ENCODE peak calls at places on chromosomes 3 and 15, in nine cellular contexts. One of them, this sample, is unnamed.

GRCh38 chr3:141115752-141116541 is 64.8 kb downstream of the SPSB4 start:
- DNase-seq in left lung: no peak
- DNase-seq in aorta: no peak
- DNase-seq in endodermal cell: no peak
- DNase-seq in breast epithelium: no peak
- DNase-seq in DND-41: no peak
- DNase-seq in BE2C: no peak
- DNase-seq in body of pancreas: no peak
- DNase-seq in MM.1S: no peak
- DNase-seq in this sample: no peak

GRCh38 chr15:62958528-62958927 is 84.0 kb upstream of the TPM1 start:
- DNase-seq in left lung: no peak
- DNase-seq in aorta: no peak
- DNase-seq in endodermal cell: no peak
- DNase-seq in breast epithelium: no peak
- DNase-seq in DND-41: no peak
- DNase-seq in BE2C: no peak
- DNase-seq in body of pancreas: peak; percentile 71
- DNase-seq in MM.1S: no peak
- DNase-seq in this sample: no peak

GRCh38 chr3:85758442-85758841 is 799.7 kb downstream of the CADM2 start:
- DNase-seq in left lung: no peak
- DNase-seq in aorta: no peak
- DNase-seq in endodermal cell: no peak
- DNase-seq in breast epithelium: no peak
- DNase-seq in DND-41: no peak
- DNase-seq in BE2C: no peak
- DNase-seq in body of pancreas: no peak
- DNase-seq in MM.1S: no peak
- DNase-seq in this sample: no peak

GRCh38 chr15:58742424-58743160 is 6.9 kb downstream of the ADAM10 start:
- DNase-seq in left lung: no peak
- DNase-seq in aorta: no peak
- DNase-seq in endodermal cell: no peak
- DNase-seq in breast epithelium: no peak
- DNase-seq in DND-41: no peak
- DNase-seq in BE2C: no peak
- DNase-seq in body of pancreas: no peak
- DNase-seq in MM.1S: no peak
- DNase-seq in this sample: no peak

GRCh38 chr3:138049157-138049919 is 39.4 kb downstream of the CLDN18 start:
- DNase-seq in left lung: no peak
- DNase-seq in aorta: no peak
- DNase-seq in endodermal cell: peak; percentile 79
- DNase-seq in breast epithelium: no peak
- DNase-seq in DND-41: no peak
- DNase-seq in BE2C: no peak
- DNase-seq in body of pancreas: no peak
- DNase-seq in MM.1S: no peak
- DNase-seq in this sample: no peak

GRCh38 chr15:79535536-79535935 is 103.4 kb downstream of the MINAR1 start:
- DNase-seq in left lung: no peak
- DNase-seq in aorta: no peak
- DNase-seq in endodermal cell: no peak
- DNase-seq in breast epithelium: no peak
- DNase-seq in DND-41: no peak
- DNase-seq in BE2C: no peak
- DNase-seq in body of pancreas: no peak
- DNase-seq in MM.1S: no peak
- DNase-seq in this sample: no peak

GRCh38 chr15:71109130-71109529 is 6.1 kb upstream of the THSD4 start:
- DNase-seq in left lung: no peak
- DNase-seq in aorta: no peak
- DNase-seq in endodermal cell: no peak
- DNase-seq in breast epithelium: no peak
- DNase-seq in DND-41: no peak
- DNase-seq in BE2C: no peak
- DNase-seq in body of pancreas: no peak
- DNase-seq in MM.1S: no peak
- DNase-seq in this sample: no peak

GRCh38 chr3:121545049-121545563 is 682 bp downstream of the POLQ start:
- DNase-seq in left lung: no peak
- DNase-seq in aorta: no peak
- DNase-seq in endodermal cell: no peak
- DNase-seq in breast epithelium: no peak
- DNase-seq in DND-41: no peak
- DNase-seq in BE2C: no peak
- DNase-seq in body of pancreas: no peak
- DNase-seq in MM.1S: peak; percentile 18
- DNase-seq in this sample: no peak

GRCh38 chr15:95596487-95596886 is 734.0 kb upstream of the NR2F2 start:
- DNase-seq in left lung: no peak
- DNase-seq in aorta: no peak
- DNase-seq in endodermal cell: peak; percentile 76
- DNase-seq in breast epithelium: no peak
- DNase-seq in DND-41: no peak
- DNase-seq in BE2C: no peak
- DNase-seq in body of pancreas: no peak
- DNase-seq in MM.1S: no peak
- DNase-seq in this sample: no peak

GRCh38 chr3:161263057-161263456 is 41.9 kb downstream of the NMD3 start:
- DNase-seq in left lung: no peak
- DNase-seq in aorta: no peak
- DNase-seq in endodermal cell: no peak
- DNase-seq in breast epithelium: no peak
- DNase-seq in DND-41: no peak
- DNase-seq in BE2C: no peak
- DNase-seq in body of pancreas: no peak
- DNase-seq in MM.1S: no peak
- DNase-seq in this sample: no peak

GRCh38 chr3:15805756-15806266 is 8.0 kb upstream of the ANKRD28 start:
- DNase-seq in left lung: no peak
- DNase-seq in aorta: no peak
- DNase-seq in endodermal cell: no peak
- DNase-seq in breast epithelium: no peak
- DNase-seq in DND-41: no peak
- DNase-seq in BE2C: no peak
- DNase-seq in body of pancreas: no peak
- DNase-seq in MM.1S: peak; percentile 85
- DNase-seq in this sample: no peak

GRCh38 chr3:196634851-196635250 is 4.6 kb upstream of the NRROS start:
- DNase-seq in left lung: no peak
- DNase-seq in aorta: no peak
- DNase-seq in endodermal cell: peak; percentile 46
- DNase-seq in breast epithelium: no peak
- DNase-seq in DND-41: peak; percentile 79
- DNase-seq in BE2C: no peak
- DNase-seq in body of pancreas: no peak
- DNase-seq in MM.1S: no peak
- DNase-seq in this sample: no peak

GRCh38 chr3:23944007-23944760 is 902 bp upstream of the NR1D2 start:
- DNase-seq in left lung: no peak
- DNase-seq in aorta: no peak
- DNase-seq in endodermal cell: no peak
- DNase-seq in breast epithelium: no peak
- DNase-seq in DND-41: no peak
- DNase-seq in BE2C: no peak
- DNase-seq in body of pancreas: no peak
- DNase-seq in MM.1S: no peak
- DNase-seq in this sample: no peak

GRCh38 chr3:77303943-77304778 is 264.3 kb downstream of the ROBO2 start:
- DNase-seq in left lung: no peak
- DNase-seq in aorta: no peak
- DNase-seq in endodermal cell: no peak
- DNase-seq in breast epithelium: no peak
- DNase-seq in DND-41: no peak
- DNase-seq in BE2C: peak; percentile 86
- DNase-seq in body of pancreas: no peak
- DNase-seq in MM.1S: no peak
- DNase-seq in this sample: no peak

GRCh38 chr3:30162579-30162978 is 443.8 kb upstream of the TGFBR2 start:
- DNase-seq in left lung: no peak
- DNase-seq in aorta: no peak
- DNase-seq in endodermal cell: no peak
- DNase-seq in breast epithelium: no peak
- DNase-seq in DND-41: no peak
- DNase-seq in BE2C: no peak
- DNase-seq in body of pancreas: no peak
- DNase-seq in MM.1S: no peak
- DNase-seq in this sample: no peak

GRCh38 chr15:101399431-101399830 is 90.1 kb downstream of the PCSK6 start:
- DNase-seq in left lung: no peak
- DNase-seq in aorta: no peak
- DNase-seq in endodermal cell: no peak
- DNase-seq in breast epithelium: no peak
- DNase-seq in DND-41: no peak
- DNase-seq in BE2C: no peak
- DNase-seq in body of pancreas: no peak
- DNase-seq in MM.1S: no peak
- DNase-seq in this sample: no peak

DNA sequence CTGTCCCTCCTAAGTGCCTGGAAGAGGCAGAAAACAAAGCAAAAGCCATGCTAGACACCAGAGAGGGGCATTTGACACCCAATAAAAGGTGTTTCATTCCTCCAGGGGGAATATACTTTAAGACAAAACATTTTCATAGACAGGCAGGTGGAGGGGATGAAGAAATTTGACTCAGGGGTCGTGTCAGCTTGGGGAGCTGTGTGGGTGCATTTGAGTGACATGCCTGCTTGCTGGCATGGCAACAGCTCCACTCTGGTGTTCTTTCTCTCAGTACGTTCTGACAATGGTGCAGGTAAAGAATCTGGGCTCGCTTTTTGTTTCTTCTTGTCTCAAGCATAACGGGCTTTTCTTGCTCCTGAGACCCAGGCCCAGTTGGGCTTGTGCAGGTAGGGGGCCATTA is 292.9 kb upstream of the ATP10A start:
- DNase-seq in left lung: no peak
- DNase-seq in aorta: no peak
- DNase-seq in endodermal cell: no peak
- DNase-seq in breast epithelium: no peak
- DNase-seq in DND-41: no peak
- DNase-seq in BE2C: no peak
- DNase-seq in body of pancreas: no peak
- DNase-seq in MM.1S: no peak
- DNase-seq in this sample: no peak
- H3K4me3 ChIP-seq in left lung: no peak overlapping the region
- H3K4me3 ChIP-seq in aorta: no peak overlapping the region
- H3K4me3 ChIP-seq in endodermal cell: no peak overlapping the region
- H3K4me3 ChIP-seq in breast epithelium: no peak overlapping the region
- H3K4me3 ChIP-seq in DND-41: no peak overlapping the region
- H3K4me3 ChIP-seq in BE2C: no peak overlapping the region
- H3K4me3 ChIP-seq in body of pancreas: no peak overlapping the region
- H3K4me3 ChIP-seq in MM.1S: no peak overlapping the region
- H3K4me3 ChIP-seq in this sample: no peak overlapping the region

DNA sequence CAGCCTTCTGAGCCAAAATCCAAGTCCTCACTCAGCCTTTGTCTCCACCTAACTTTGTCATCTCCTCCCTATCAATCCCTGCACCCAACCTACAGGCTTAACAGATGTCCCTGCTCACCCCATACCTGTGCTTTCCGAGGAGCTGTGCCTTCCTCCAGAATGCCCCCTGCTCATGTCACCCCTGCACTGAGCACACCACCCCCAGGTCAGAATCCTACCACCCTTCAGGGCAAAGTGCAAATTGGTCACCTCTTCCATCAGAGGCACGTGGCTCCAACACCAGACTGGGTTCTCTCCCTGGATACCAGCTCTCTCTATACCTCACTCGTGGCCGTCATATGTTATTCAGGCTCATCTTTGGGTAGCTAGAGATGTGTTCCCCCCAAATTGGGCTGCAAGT is 29.8 kb downstream of the HOMER2 start:
- DNase-seq in left lung: no peak
- DNase-seq in aorta: no peak
- DNase-seq in endodermal cell: no peak
- DNase-seq in breast epithelium: no peak
- DNase-seq in DND-41: no peak
- DNase-seq in BE2C: no peak
- DNase-seq in body of pancreas: no peak
- DNase-seq in MM.1S: no peak
- DNase-seq in this sample: no peak
- H3K9me3 ChIP-seq in left lung: no peaks in the 10 kb centered on the region
- H3K9me3 ChIP-seq in aorta: no peaks in the 10 kb centered on the region
- H3K9me3 ChIP-seq in endodermal cell: no peaks in the 10 kb centered on the region
- H3K9me3 ChIP-seq in breast epithelium: no peaks in the 10 kb centered on the region
- H3K9me3 ChIP-seq in DND-41: no peaks in the 10 kb centered on the region
- H3K9me3 ChIP-seq in BE2C: no peaks in the 10 kb centered on the region
- H3K9me3 ChIP-seq in body of pancreas: no peaks in the 10 kb centered on the region
- H3K9me3 ChIP-seq in MM.1S: no peaks in the 10 kb centered on the region
- H3K9me3 ChIP-seq in this sample: no peaks in the 10 kb centered on the region

GRCh38 chr15:45132844-45133560 is 3.2 kb downstream of the DUOX1 start:
- DNase-seq in left lung: no peak
- DNase-seq in aorta: peak; percentile 55
- DNase-seq in endodermal cell: no peak
- DNase-seq in breast epithelium: no peak
- DNase-seq in DND-41: no peak
- DNase-seq in BE2C: no peak
- DNase-seq in body of pancreas: no peak
- DNase-seq in MM.1S: no peak
- DNase-seq in this sample: no peak
- H3K27me3 ChIP-seq in left lung: peaks cover 32% of the 10 kb centered on the region
- H3K27me3 ChIP-seq in aorta: no peaks in the 10 kb centered on the region
- H3K27me3 ChIP-seq in endodermal cell: peaks cover 95% of the 10 kb centered on the region
- H3K27me3 ChIP-seq in breast epithelium: peaks cover 55% of the 10 kb centered on the region
- H3K27me3 ChIP-seq in DND-41: no peaks in the 10 kb centered on the region
- H3K27me3 ChIP-seq in BE2C: no peaks in the 10 kb centered on the region
- H3K27me3 ChIP-seq in body of pancreas: peaks cover 6% of the 10 kb centered on the region
- H3K27me3 ChIP-seq in MM.1S: peaks cover 10% of the 10 kb centered on the region
- H3K27me3 ChIP-seq in this sample: peaks cover 49% of the 10 kb centered on the region

GRCh38 chr3:150739200-150739863 is 23.6 kb downstream of the SIAH2 start:
- DNase-seq in left lung: no peak
- DNase-seq in aorta: no peak
- DNase-seq in endodermal cell: no peak
- DNase-seq in breast epithelium: no peak
- DNase-seq in DND-41: no peak
- DNase-seq in BE2C: no peak
- DNase-seq in body of pancreas: no peak
- DNase-seq in MM.1S: no peak
- DNase-seq in this sample: no peak

GRCh38 chr3:150738688-150739087 is 24.3 kb downstream of the SIAH2 start:
- DNase-seq in left lung: no peak
- DNase-seq in aorta: no peak
- DNase-seq in endodermal cell: no peak
- DNase-seq in breast epithelium: no peak
- DNase-seq in DND-41: no peak
- DNase-seq in BE2C: no peak
- DNase-seq in body of pancreas: no peak
- DNase-seq in MM.1S: no peak
- DNase-seq in this sample: no peak

GRCh38 chr3:150737874-150738679 is 24.9 kb downstream of the SIAH2 start:
- DNase-seq in left lung: no peak
- DNase-seq in aorta: no peak
- DNase-seq in endodermal cell: peak; percentile 90
- DNase-seq in breast epithelium: no peak
- DNase-seq in DND-41: no peak
- DNase-seq in BE2C: no peak
- DNase-seq in body of pancreas: peak; percentile 82
- DNase-seq in MM.1S: no peak
- DNase-seq in this sample: no peak

GRCh38 chr3:150736316-150736719 is 26.7 kb downstream of the SIAH2 start:
- DNase-seq in left lung: no peak
- DNase-seq in aorta: no peak
- DNase-seq in endodermal cell: peak; percentile 75
- DNase-seq in breast epithelium: no peak
- DNase-seq in DND-41: no peak
- DNase-seq in BE2C: no peak
- DNase-seq in body of pancreas: no peak
- DNase-seq in MM.1S: no peak
- DNase-seq in this sample: no peak

GRCh38 chr3:150736903-150737832 is 25.8 kb downstream of the SIAH2 start:
- DNase-seq in left lung: no peak
- DNase-seq in aorta: no peak
- DNase-seq in endodermal cell: peak; percentile 64
- DNase-seq in breast epithelium: no peak
- DNase-seq in DND-41: no peak
- DNase-seq in BE2C: no peak
- DNase-seq in body of pancreas: peak; percentile 43
- DNase-seq in MM.1S: no peak
- DNase-seq in this sample: no peak
- H3K4me3 ChIP-seq in left lung: no peak overlapping the region
- H3K4me3 ChIP-seq in aorta: no peak overlapping the region
- H3K4me3 ChIP-seq in endodermal cell: no peak overlapping the region
- H3K4me3 ChIP-seq in breast epithelium: no peak overlapping the region
- H3K4me3 ChIP-seq in DND-41: no peak overlapping the region
- H3K4me3 ChIP-seq in BE2C: no peak overlapping the region
- H3K4me3 ChIP-seq in body of pancreas: no peak overlapping the region
- H3K4me3 ChIP-seq in MM.1S: no peak overlapping the region
- H3K4me3 ChIP-seq in this sample: no peak overlapping the region